ENCODE peak calls at places on chromosomes 3 and 15, in ten cellular contexts. One of them, this sample, is unnamed.

GRCh38 chr3:141491929-141492328 is 5.1 kb downstream of the RASA2 start:
- DNase-seq in omental fat pad: no peak
- DNase-seq in amniotic epithelial cell: no peak
- DNase-seq in activated CD8-positive, alpha-beta memory T cell treated with anti-CD3 and anti-CD28 coated beads for 48 hours: no peak
- DNase-seq in Calu3: no peak
- DNase-seq in neuronal stem cell: no peak
- DNase-seq in occipital lobe: no peak
- DNase-seq in globus pallidus: no peak
- DNase-seq in NCI-H524: no peak
- DNase-seq in stimulated activated CD4-positive, alpha-beta T cell treated with anti-CD3 and anti-CD28 coated beads, Interleukin-4, amount 100 ng/mL, for 1 hour: no peak
- DNase-seq in this sample: no peak

GRCh38 chr15:38944551-38944950 is 379.9 kb upstream of the RASGRP1 start:
- DNase-seq in omental fat pad: no peak
- DNase-seq in amniotic epithelial cell: no peak
- DNase-seq in activated CD8-positive, alpha-beta memory T cell treated with anti-CD3 and anti-CD28 coated beads for 48 hours: no peak
- DNase-seq in Calu3: no peak
- DNase-seq in neuronal stem cell: no peak
- DNase-seq in occipital lobe: no peak
- DNase-seq in globus pallidus: no peak
- DNase-seq in NCI-H524: no peak
- DNase-seq in stimulated activated CD4-positive, alpha-beta T cell treated with anti-CD3 and anti-CD28 coated beads, Interleukin-4, amount 100 ng/mL, for 1 hour: no peak
- DNase-seq in this sample: no peak

GRCh38 chr3:181610973-181611265 is 100.8 kb upstream of the SOX2 start:
- DNase-seq in omental fat pad: no peak
- DNase-seq in amniotic epithelial cell: no peak
- DNase-seq in activated CD8-positive, alpha-beta memory T cell treated with anti-CD3 and anti-CD28 coated beads for 48 hours: no peak
- DNase-seq in Calu3: no peak
- DNase-seq in neuronal stem cell: no peak
- DNase-seq in occipital lobe: no peak
- DNase-seq in globus pallidus: no peak
- DNase-seq in NCI-H524: peak; percentile 67
- DNase-seq in stimulated activated CD4-positive, alpha-beta T cell treated with anti-CD3 and anti-CD28 coated beads, Interleukin-4, amount 100 ng/mL, for 1 hour: no peak
- DNase-seq in this sample: no peak

GRCh38 chr3:38276917-38277630 is 5.0 kb upstream of the SLC22A14 start:
- DNase-seq in omental fat pad: no peak
- DNase-seq in amniotic epithelial cell: no peak
- DNase-seq in activated CD8-positive, alpha-beta memory T cell treated with anti-CD3 and anti-CD28 coated beads for 48 hours: no peak
- DNase-seq in Calu3: no peak
- DNase-seq in neuronal stem cell: no peak
- DNase-seq in occipital lobe: no peak
- DNase-seq in globus pallidus: no peak
- DNase-seq in NCI-H524: no peak
- DNase-seq in stimulated activated CD4-positive, alpha-beta T cell treated with anti-CD3 and anti-CD28 coated beads, Interleukin-4, amount 100 ng/mL, for 1 hour: no peak
- DNase-seq in this sample: no peak

GRCh38 chr3:68855620-68856019 is 76.7 kb downstream of the TAFA4 start:
- DNase-seq in omental fat pad: no peak
- DNase-seq in amniotic epithelial cell: no peak
- DNase-seq in activated CD8-positive, alpha-beta memory T cell treated with anti-CD3 and anti-CD28 coated beads for 48 hours: no peak
- DNase-seq in Calu3: no peak
- DNase-seq in neuronal stem cell: no peak
- DNase-seq in occipital lobe: no peak
- DNase-seq in globus pallidus: no peak
- DNase-seq in NCI-H524: no peak
- DNase-seq in stimulated activated CD4-positive, alpha-beta T cell treated with anti-CD3 and anti-CD28 coated beads, Interleukin-4, amount 100 ng/mL, for 1 hour: no peak
- DNase-seq in this sample: no peak

GRCh38 chr3:127761101-127761802 is 61.1 kb downstream of the MGLL start:
- DNase-seq in omental fat pad: no peak
- DNase-seq in amniotic epithelial cell: no peak
- DNase-seq in activated CD8-positive, alpha-beta memory T cell treated with anti-CD3 and anti-CD28 coated beads for 48 hours: no peak
- DNase-seq in Calu3: no peak
- DNase-seq in neuronal stem cell: no peak
- DNase-seq in occipital lobe: peak; percentile 45
- DNase-seq in globus pallidus: peak; percentile 67
- DNase-seq in NCI-H524: no peak
- DNase-seq in stimulated activated CD4-positive, alpha-beta T cell treated with anti-CD3 and anti-CD28 coated beads, Interleukin-4, amount 100 ng/mL, for 1 hour: no peak
- DNase-seq in this sample: no peak

GRCh38 chr15:71411538-71412482 is 296.5 kb downstream of the THSD4 start:
- DNase-seq in omental fat pad: no peak
- DNase-seq in amniotic epithelial cell: peak; percentile 31
- DNase-seq in activated CD8-positive, alpha-beta memory T cell treated with anti-CD3 and anti-CD28 coated beads for 48 hours: no peak
- DNase-seq in Calu3: peak; percentile 52
- DNase-seq in neuronal stem cell: no peak
- DNase-seq in occipital lobe: no peak
- DNase-seq in globus pallidus: peak; percentile 11
- DNase-seq in NCI-H524: no peak
- DNase-seq in stimulated activated CD4-positive, alpha-beta T cell treated with anti-CD3 and anti-CD28 coated beads, Interleukin-4, amount 100 ng/mL, for 1 hour: no peak
- DNase-seq in this sample: no peak

GRCh38 chr15:91965501-91966180 is 112.1 kb downstream of the SLCO3A1 start:
- DNase-seq in omental fat pad: no peak
- DNase-seq in amniotic epithelial cell: no peak
- DNase-seq in activated CD8-positive, alpha-beta memory T cell treated with anti-CD3 and anti-CD28 coated beads for 48 hours: no peak
- DNase-seq in Calu3: peak; percentile 77
- DNase-seq in neuronal stem cell: no peak
- DNase-seq in occipital lobe: peak; percentile 22
- DNase-seq in globus pallidus: no peak
- DNase-seq in NCI-H524: no peak
- DNase-seq in stimulated activated CD4-positive, alpha-beta T cell treated with anti-CD3 and anti-CD28 coated beads, Interleukin-4, amount 100 ng/mL, for 1 hour: no peak
- DNase-seq in this sample: no peak

GRCh38 chr15:68672781-68673205 is 94.0 kb downstream of the CORO2B start:
- DNase-seq in omental fat pad: no peak
- DNase-seq in amniotic epithelial cell: no peak
- DNase-seq in activated CD8-positive, alpha-beta memory T cell treated with anti-CD3 and anti-CD28 coated beads for 48 hours: no peak
- DNase-seq in Calu3: no peak
- DNase-seq in neuronal stem cell: no peak
- DNase-seq in occipital lobe: no peak
- DNase-seq in globus pallidus: peak; percentile 60
- DNase-seq in NCI-H524: peak; percentile 88
- DNase-seq in stimulated activated CD4-positive, alpha-beta T cell treated with anti-CD3 and anti-CD28 coated beads, Interleukin-4, amount 100 ng/mL, for 1 hour: no peak
- DNase-seq in this sample: no peak

This sample was measured in HuH-7.